ENCODE peak calls at places on chromosomes 11 and 22, in nine cellular contexts. K, A, W, C, B, U, E, F and T are unnamed samples.

GRCh38 chr11:110513521-110514450 is 84.0 kb downstream of the FDX1 start:
- DNase-seq in F (no peak), W (no peak), E (no peak), B (no peak), K (no peak), U (no peak), A (no peak), C (no peak), T (no peak)

GRCh38 chr11:70029115-70029830 is 48.8 kb upstream of the ANO1 start:
- DNase-seq in F (no peak), A (no peak), K (no peak), E (no peak), B (no peak), U (no peak), C (no peak), W (no peak), T (no peak)

GRCh38 chr11:45042560-45042959 is 91.9 kb upstream of the TP53I11 start:
- DNase-seq in A (no peak), E (no peak), F (no peak), U (no peak), C (peak), B (no peak), K (peak), W (no peak), T (no peak)

GRCh38 chr22:43113516-43114251 is 3.1 kb downstream of the BIK start:
- DNase-seq in F (no peak), B (no peak), A (no peak), C (no peak), W (no peak), U (no peak), E (no peak), K (no peak), T (peak)

GRCh38 chr22:42074846-42075245 is 798 bp downstream of the PHETA2 start:
- DNase-seq in B (no peak), C (no peak), A (no peak), F (no peak), E (peak), W (no peak), U (no peak), K (no peak), T (no peak)

GRCh38 chr11:2097356-2097997 is 41.7 kb downstream of the IGF2 start:
- DNase-seq in E (peak), A (no peak), U (no peak), W (no peak), K (peak), C (peak), F (no peak), B (peak), T (no peak)

GRCh38 chr11:72583616-72584292 is 90.5 kb downstream of the PDE2A start:
- DNase-seq in E (peak), W (no peak), K (no peak), U (no peak), C (peak), A (no peak), F (no peak), B (no peak), T (no peak)

GRCh38 chr22:41092023-41092817 is at the start of gene EP300:
- DNase-seq in B (peak), F (peak), W (no peak), U (peak), C (peak), K (peak), A (peak), E (peak), T (peak)

GRCh38 chr11:100824041-100824440 is 137.0 kb downstream of the ARHGAP42 start:
- DNase-seq in W (no peak), A (no peak), K (peak), F (no peak), U (no peak), C (no peak), B (no peak), E (no peak), T (no peak)

GRCh38 chr22:27154717-27155116 is 497.3 kb downstream of the MIAT start:
- DNase-seq in U (no peak), E (no peak), C (peak), W (no peak), K (no peak), B (no peak), A (no peak), F (no peak), T (no peak)

GRCh38 chr22:39122772-39123470 is 25.9 kb downstream of the APOBEC3H start:
- DNase-seq in K (no peak), W (no peak), C (no peak), U (no peak), B (no peak), A (no peak), E (no peak), F (no peak), T (no peak)

GRCh38 chr11:108857382-108857781 is 192.5 kb downstream of the DDX10 start:
- DNase-seq in F (no peak), E (no peak), U (no peak), A (no peak), W (no peak), B (no peak), C (peak), K (no peak), T (no peak)